ENCODE peak calls at places on chromosomes 5 and 9, in six cellular contexts. N is IMR-90, F is mesenchymal stem cell, Z is H9, L is H1, T is trophoblast cell. D is an unnamed sample.

GRCh38 chr9:109487247-109487646 is 10.9 kb downstream of the PTPN3 start:
- DNase-seq in Z (no peak), T (peak), F (no peak), N (no peak), L (no peak), D (no peak)

GRCh38 chr5:10632110-10632903 is 68.4 kb downstream of the ANKRD33B start:
- DNase-seq in N (peak), Z (no peak), F (peak), L (no peak), T (peak), D (no peak)

GRCh38 chr9:137445275-137445807 is 4.2 kb upstream of the ENTPD8 start:
- DNase-seq in T (peak), N (peak), L (peak), Z (peak), F (peak), D (peak)

GRCh38 chr5:124232517-124232916 is 513.9 kb downstream of the ZNF608 start:
- DNase-seq in L (no peak), Z (no peak), T (no peak), F (no peak), N (no peak), D (no peak)

GRCh38 chr9:127873886-127874285 is 3.6 kb downstream of the AK1 start:
- DNase-seq in N (no peak), F (no peak), Z (no peak), L (no peak), T (no peak), D (no peak)

GRCh38 chr5:133290669-133291235 is 238.9 kb downstream of the HSPA4 start:
- DNase-seq in N (no peak), L (no peak), Z (no peak), F (no peak), T (no peak), D (no peak)

GRCh38 chr9:108662090-108662875 is 193.5 kb downstream of the ACTL7B start:
- DNase-seq in N (no peak), Z (no peak), L (no peak), T (no peak), F (no peak), D (no peak)

GRCh38 chr5:659496-660263 is 33.5 kb downstream of the TPPP start:
- DNase-seq in Z (no peak), N (no peak), L (no peak), F (no peak), T (no peak), D (no peak)

GRCh38 chr5:61474746-61475145 is 142.7 kb downstream of the ZSWIM6 start:
- DNase-seq in T (no peak), L (no peak), Z (no peak), F (no peak), N (no peak), D (no peak)

GRCh38 chr5:24783596-24783995 is 138.8 kb upstream of the CDH10 start:
- DNase-seq in T (no peak), F (no peak), L (no peak), Z (no peak), N (no peak), D (no peak)
- H4K91ac ChIP-seq in T (no peak), F (no peak), L (no peak), Z (no peak), N (no peak), D (no peak)

DNA sequence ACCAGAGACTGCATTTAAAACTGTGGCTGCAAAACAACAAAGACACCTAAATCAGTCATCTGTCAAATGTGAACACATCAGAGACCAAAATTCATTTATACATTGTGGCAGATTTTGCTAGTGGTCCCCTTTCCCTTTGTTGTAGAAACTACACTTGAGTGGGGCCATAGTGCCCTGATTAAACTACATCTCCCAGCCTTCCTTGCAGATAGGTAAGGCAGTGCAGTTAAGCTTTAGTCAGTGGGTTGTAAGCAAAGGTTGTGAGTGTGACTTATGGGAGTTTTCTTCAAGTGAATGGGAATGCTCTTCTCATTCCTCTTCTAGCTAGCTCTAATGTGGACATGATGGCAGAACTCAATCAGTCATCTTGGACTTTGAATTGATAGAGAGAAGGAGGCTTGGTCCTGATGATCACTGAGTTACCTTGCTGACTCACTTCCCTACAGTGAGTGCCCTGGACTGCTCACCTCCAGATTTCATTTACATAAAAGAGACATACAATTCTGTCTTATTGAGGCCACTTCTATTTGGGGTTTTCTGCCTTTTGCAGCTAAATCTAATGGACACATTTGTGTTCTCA is 35.2 kb upstream of the SPARC start:
- DNase-seq in T (no peak), F (no peak), N (no peak), Z (no peak), L (no peak), D (no peak)
- H3K4me2 ChIP-seq in T (no peak), F (no peak), N (no peak), Z (no peak), L (no peak), D (no peak)

DNA sequence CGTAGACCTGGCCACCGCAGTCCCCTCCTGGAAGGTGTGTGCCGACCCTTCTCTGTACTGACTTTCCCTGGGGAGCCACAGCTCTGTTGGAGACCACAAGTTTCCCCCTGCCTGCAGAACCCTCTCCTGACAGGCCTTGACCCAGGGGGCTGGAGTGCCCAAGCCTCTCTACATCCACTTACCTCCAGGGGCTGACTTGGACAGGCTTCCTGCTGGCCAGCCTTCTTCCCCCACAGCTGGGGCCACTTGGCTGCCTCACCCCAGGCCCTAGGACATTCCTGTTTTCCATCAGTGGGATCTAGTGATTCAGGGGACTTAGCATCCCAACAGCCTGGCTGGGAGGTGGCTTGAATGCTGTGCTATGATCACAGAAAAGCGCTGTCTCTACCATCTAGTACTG is 23.6 kb downstream of the COL15A1 start:
- DNase-seq in N (no peak), F (no peak), T (no peak), Z (no peak), L (no peak), D (no peak)
- H4K91ac ChIP-seq in N (peak), F (peak), T (no peak), Z (no peak), L (no peak), D (no peak)

GRCh38 chr9:77021289-77021927 is 2.0 kb downstream of the FOXB2 start:
- DNase-seq in T (no peak), N (no peak), L (no peak), F (peak), Z (no peak), D (peak)
- H3K4me2 ChIP-seq in T (no peak), N (no peak), L (peak), F (no peak), Z (peak), D (no peak)

D was measured in neuronal stem cell.